ENCODE peak calls at places on chromosome 4, in five cellular contexts. R is GM10248, E is stromal cell of bone marrow, M is mesendoderm, J is nucleus accumbens. K is an unnamed sample.

GRCh38 chr4:111400736-111401135 is 744.5 kb upstream of the FAM241A start:
- DNase-seq in J (peak), M (no peak), E (peak), R (no peak), K (no peak)

GRCh38 chr4:4559596-4559995 is 17.7 kb upstream of the STX18 start:
- DNase-seq in R (no peak), J (no peak), M (no peak), E (no peak), K (no peak)

GRCh38 chr4:140351778-140352177 is 21.7 kb upstream of the SCOC start:
- DNase-seq in M (no peak), J (peak), E (no peak), R (no peak), K (no peak)

GRCh38 chr4:74307163-74307562 is 1.1 kb upstream of the EPGN start:
- DNase-seq in J (no peak), E (no peak), M (no peak), R (no peak), K (no peak)

GRCh38 chr4:145820407-145820806 is 118.2 kb downstream of the ZNF827 start:
- DNase-seq in M (no peak), J (no peak), E (no peak), R (no peak), K (no peak)

GRCh38 chr4:90060039-90060438 is 67.2 kb upstream of the CCSER1 start:
- DNase-seq in J (no peak), R (no peak), E (no peak), M (peak), K (no peak)

GRCh38 chr4:58247792-58248191 is 1137.6 kb upstream of the IGFBP7 start:
- DNase-seq in E (no peak), J (no peak), M (peak), R (no peak), K (no peak)

GRCh38 chr4:140291259-140291658 is 82.2 kb upstream of the SCOC start:
- DNase-seq in E (no peak), R (no peak), J (no peak), M (no peak), K (no peak)

GRCh38 chr4:1081689-1082040 is 31.7 kb downstream of the RNF212 start:
- DNase-seq in J (no peak), M (no peak), R (no peak), E (peak), K (no peak)

GRCh38 chr4:105748222-105748621 is 39.6 kb downstream of the GSTCD start:
- DNase-seq in J (no peak), R (no peak), E (no peak), M (no peak), K (peak)

GRCh38 chr4:149911995-149912394 is 96.4 kb upstream of the IQCM start:
- DNase-seq in R (no peak), M (no peak), E (no peak), J (no peak), K (no peak)

GRCh38 chr4:148097811-148098210 is 344.4 kb downstream of the NR3C2 start:
- DNase-seq in E (no peak), J (no peak), R (no peak), M (no peak), K (no peak)

GRCh38 chr4:79906996-79907395 is 166.0 kb downstream of the ANTXR2 start:
- DNase-seq in J (no peak), E (no peak), R (no peak), M (no peak), K (no peak)

GRCh38 chr4:23333946-23334878 is 555.6 kb downstream of the PPARGC1A start:
- DNase-seq in M (peak), R (no peak), E (peak), J (peak), K (peak)

GRCh38 chr4:140116442-140117104 is 37.4 kb downstream of the MAML3 start:
- DNase-seq in M (peak), E (no peak), J (no peak), R (no peak), K (no peak)

GRCh38 chr4:84498203-84499026 is 677 bp downstream of the NKX6-1 start:
- DNase-seq in R (no peak), J (no peak), M (no peak), E (no peak), K (no peak)

GRCh38 chr4:71288875-71289274 is 49.9 kb upstream of the SLC4A4 start:
- DNase-seq in R (no peak), J (no peak), E (no peak), M (no peak), K (no peak)

GRCh38 chr4:52091811-52092210 is 40.7 kb downstream of the SPATA18 start:
- DNase-seq in E (peak), M (no peak), R (no peak), J (no peak), K (no peak)

GRCh38 chr4:152000518-152000917 is 239.7 kb upstream of the GATB start:
- DNase-seq in J (no peak), E (no peak), M (no peak), R (no peak), K (no peak)

GRCh38 chr4:117770269-117771087 is 263.8 kb upstream of the NDST3 start:
- DNase-seq in J (no peak), R (no peak), M (no peak), E (no peak), K (no peak)

GRCh38 chr4:122603156-122603574 is 17.7 kb downstream of the IL21 start:
- DNase-seq in M (peak), R (no peak), E (no peak), J (no peak), K (no peak)